ENCODE peak calls at places on chromosomes 4 and X, in six cellular contexts. J is neural crest cell, A is fibroblast of lung, M is right lobe of liver, Z is Panc1, O is body of pancreas. D is an unnamed sample.

GRCh38 chr4:76897522-76898384 is at the start of gene SOWAHB:
- DNase-seq in J (peak; percentile 16), A (no peak), Z (no peak), O (peak; percentile 95), M (peak; percentile 96), D (no peak)

GRCh38 chr4:128287159-128287870 is at the start of gene PGRMC2:
- DNase-seq in M (peak; percentile 55), A (peak; percentile 44), Z (no peak), O (no peak), J (peak; percentile 2), D (no peak)

GRCh38 chr4:86338989-86339388 is 20.9 kb downstream of the MAPK10 start:
- DNase-seq in J (no peak), A (peak; percentile 95), O (no peak), Z (peak; percentile 15), M (no peak), D (no peak)

GRCh38 chrX:40130207-40130606 is 32.4 kb upstream of the BCOR start:
- DNase-seq in A (peak; percentile 85), Z (no peak), J (no peak), M (no peak), O (no peak), D (no peak)

GRCh38 chrX:115562492-115562872 is 1.5 kb downstream of the PLS3 start:
- DNase-seq in Z (no peak), O (no peak), A (peak; percentile 43), J (peak; percentile 18), M (no peak), D (no peak)

GRCh38 chr4:20735931-20736330 is 35.7 kb downstream of the PACRGL start:
- DNase-seq in O (no peak), J (no peak), Z (no peak), M (no peak), A (no peak), D (no peak)

GRCh38 chr4:71559957-71560541 is 221.2 kb downstream of the SLC4A4 start:
- DNase-seq in M (no peak), O (no peak), A (peak; percentile 89), J (no peak), Z (no peak), D (no peak)

GRCh38 chrX:65866146-65866545 is 173.7 kb downstream of the VSIG4 start:
- DNase-seq in O (no peak), A (no peak), Z (no peak), M (no peak), J (no peak), D (no peak)

GRCh38 chr4:1521821-1522361 is 115.6 kb upstream of the NKX1-1 start:
- DNase-seq in A (no peak), O (no peak), J (no peak), Z (no peak), M (no peak), D (no peak)

GRCh38 chrX:118231464-118231863 is 114.4 kb upstream of the WDR44 start:
- DNase-seq in A (peak; percentile 78), J (no peak), O (no peak), Z (no peak), M (no peak), D (no peak)

GRCh38 chrX:25144043-25144940 is 128.5 kb upstream of the ARX start:
- DNase-seq in Z (peak; percentile 12), J (peak; percentile 69), O (peak; percentile 80), A (peak; percentile 36), M (peak; percentile 50), D (peak; percentile 74)
- TF ChIP-seq CTCF in Z (peak; percentile 73), J (peak; percentile 94), O (peak; percentile 69), A (peak; percentile 68), M (peak; percentile 84), D (peak; percentile 95)

GRCh38 chrX:151088221-151088620 is 88.2 kb upstream of the GPR50 start:
- DNase-seq in O (no peak), M (no peak), J (no peak), A (no peak), Z (no peak), D (no peak)

GRCh38 chrX:151081016-151081415 is 95.4 kb upstream of the GPR50 start:
- DNase-seq in A (no peak), Z (no peak), M (no peak), J (no peak), O (no peak), D (no peak)

GRCh38 chrX:151084454-151084853 is 91.9 kb upstream of the GPR50 start:
- DNase-seq in A (no peak), Z (no peak), J (no peak), O (no peak), M (peak; percentile 49), D (no peak)

GRCh38 chrX:151082077-151082948 is 94.1 kb upstream of the GPR50 start:
- DNase-seq in J (peak; percentile 69), M (peak; percentile 73), A (peak; percentile 35), O (peak; percentile 73), Z (peak; percentile 35), D (peak; percentile 81)

GRCh38 chrX:151085207-151085606 is 91.2 kb upstream of the GPR50 start:
- DNase-seq in A (no peak), M (peak; percentile 79), O (peak; percentile 63), Z (no peak), J (no peak), D (no peak)
- TF ChIP-seq CTCF in A (no peak), M (no peak), O (no peak), Z (no peak), J (no peak), D (no peak)

DNA sequence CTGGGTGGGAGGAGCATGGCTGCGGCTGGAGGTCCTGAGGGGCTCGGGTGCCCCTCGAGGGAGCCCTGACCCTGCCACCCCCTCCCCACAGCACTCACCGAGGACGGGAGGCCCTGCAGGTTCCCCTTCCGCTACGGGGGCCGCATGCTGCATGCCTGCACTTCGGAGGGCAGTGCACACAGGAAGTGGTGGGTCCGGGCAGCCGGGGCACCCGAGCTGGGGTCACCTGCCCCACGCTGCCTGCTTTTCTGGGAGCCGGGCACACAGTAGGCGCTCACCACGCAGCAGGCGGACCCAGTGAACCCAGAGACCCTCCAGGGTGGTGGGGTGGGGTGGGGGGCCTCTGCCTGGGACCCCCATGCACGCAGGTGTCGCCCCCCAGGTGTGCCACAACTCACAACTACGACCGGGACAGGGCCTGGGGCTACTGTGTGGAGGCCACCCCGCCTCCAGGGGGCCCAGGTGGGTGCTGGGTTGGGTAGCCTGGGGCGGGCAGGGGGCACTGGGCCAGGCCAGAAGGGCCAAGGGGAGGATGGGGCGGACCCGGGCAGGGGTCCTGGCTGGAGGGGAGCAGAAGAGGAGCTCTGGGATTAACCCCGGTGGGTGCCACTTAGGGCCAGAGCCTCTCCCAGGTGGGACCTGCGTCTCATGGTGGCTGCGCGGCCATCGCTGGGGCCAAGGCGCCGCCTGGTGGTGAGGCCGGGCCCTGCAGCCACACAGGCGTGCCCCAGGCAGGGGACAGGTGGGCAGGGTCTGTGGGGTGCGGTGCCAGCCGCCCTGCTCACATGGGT is 1.4 kb downstream of the HGFAC start:
- DNase-seq in J (peak; percentile 61), Z (no peak), M (peak; percentile 76), O (peak; percentile 64), A (no peak), D (no peak)
- TF ChIP-seq CTCF in J (peak; percentile 95), Z (peak; percentile 95), M (peak; percentile 100), O (peak; percentile 87), A (peak; percentile 84), D (peak; percentile 95)

GRCh38 chrX:131830400-131831184 is 192.5 kb upstream of the STK26 start:
- DNase-seq in O (peak; percentile 86), M (no peak), J (peak; percentile 79), Z (no peak), A (peak; percentile 51), D (no peak)

GRCh38 chrX:131826572-131826971 is 196.5 kb upstream of the STK26 start:
- DNase-seq in O (no peak), J (no peak), A (no peak), Z (no peak), M (no peak), D (no peak)

GRCh38 chrX:131831185-131831520 is 191.9 kb upstream of the STK26 start:
- DNase-seq in J (no peak), Z (no peak), A (no peak), O (no peak), M (no peak), D (no peak)

GRCh38 chrX:131828482-131828881 is 194.6 kb upstream of the STK26 start:
- DNase-seq in A (no peak), Z (no peak), J (no peak), M (no peak), O (peak; percentile 20), D (no peak)

DNA sequence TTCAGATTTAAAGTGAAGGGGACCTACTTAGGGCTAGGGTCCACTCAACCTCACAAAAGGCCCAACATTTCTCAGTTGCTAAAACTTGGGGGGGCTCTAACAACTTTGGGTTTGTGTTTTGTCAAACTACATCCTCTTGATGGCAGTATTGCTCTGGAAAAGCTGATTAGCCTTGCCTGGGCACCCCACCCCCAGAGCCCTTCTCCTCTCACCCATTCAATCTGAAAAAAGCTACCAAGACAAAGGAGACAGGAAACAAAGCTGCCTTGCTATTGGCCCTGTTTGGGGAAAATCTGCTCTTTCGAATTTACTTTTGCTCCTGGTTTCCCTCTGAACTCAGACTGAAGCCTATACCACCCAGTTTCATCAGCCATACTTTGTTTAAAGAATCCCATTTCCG is 195.2 kb upstream of the STK26 start:
- DNase-seq in A (no peak), J (no peak), Z (no peak), O (no peak), M (no peak), D (no peak)
- TF ChIP-seq CTCF in A (no peak), J (peak; percentile 40), Z (peak; percentile 39), O (peak; percentile 3), M (peak; percentile 19), D (peak; percentile 56)

DNA sequence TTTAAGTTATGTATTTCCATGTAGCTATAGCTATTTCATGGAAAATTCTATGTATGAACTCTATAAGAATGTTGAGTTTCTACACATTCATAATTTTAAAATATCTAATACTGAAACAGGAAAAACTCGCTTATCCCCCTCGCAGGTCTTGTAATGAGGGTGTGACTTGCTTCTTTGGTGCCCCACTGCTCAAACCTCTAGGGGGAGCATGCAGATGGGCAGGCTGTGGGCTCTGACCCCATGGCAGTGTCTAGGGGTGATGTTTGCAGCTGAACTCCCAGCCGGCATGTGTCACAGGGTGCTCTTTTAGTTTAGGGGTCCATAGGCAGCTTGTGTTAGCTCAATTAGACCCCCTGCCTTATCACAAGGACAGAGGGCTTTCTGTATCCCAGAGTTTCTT is 1825.7 kb upstream of the ADGRL3 start:
- DNase-seq in A (no peak), O (no peak), J (no peak), M (no peak), Z (no peak), D (no peak)
- TF ChIP-seq CTCF in A (no peak), O (no peak), J (peak; percentile 24), M (no peak), Z (no peak), D (peak; percentile 32)

DNA sequence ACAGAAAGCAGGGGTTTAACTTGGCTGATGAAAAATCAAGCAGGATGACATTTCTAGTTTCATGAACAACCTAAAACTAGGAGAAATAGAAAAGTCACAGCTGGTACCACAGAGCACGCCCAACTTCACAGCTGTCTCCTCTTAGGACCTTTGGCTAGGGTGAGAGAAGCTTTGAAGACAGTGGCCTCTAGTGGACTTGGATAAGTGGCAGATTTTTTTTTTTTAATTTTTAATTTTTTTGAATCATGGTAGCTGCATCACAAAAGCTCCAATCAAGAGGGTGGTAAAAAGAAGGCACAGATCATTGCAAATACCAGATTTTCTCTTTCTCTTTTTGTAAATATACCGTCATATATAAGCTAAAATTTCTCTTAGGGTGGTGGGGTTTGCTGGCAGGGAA is 20.2 kb upstream of the MAP3K15 start:
- DNase-seq in J (no peak), Z (no peak), A (no peak), O (peak; percentile 25), M (no peak), D (no peak)
- TF ChIP-seq CTCF in J (peak; percentile 53), Z (peak; percentile 53), A (peak; percentile 49), O (peak; percentile 51), M (peak; percentile 36), D (peak; percentile 66)

GRCh38 chrX:86946569-86946968 is 571.0 kb upstream of the KLHL4 start:
- DNase-seq in M (no peak), Z (peak; percentile 7), A (no peak), J (peak; percentile 23), O (peak; percentile 14), D (no peak)
- TF ChIP-seq CTCF in M (peak; percentile 70), Z (peak; percentile 68), A (peak; percentile 60), J (peak; percentile 92), O (peak; percentile 55), D (peak; percentile 93)